ENCODE peak calls at places on chromosome 12, in nine cellular contexts. L is BE2C; B is fibroblast of lung; G is GM12878; D is A673; F is heart left ventricle; W is effector memory CD4-positive, alpha-beta T cell; Y is fibroblast of pulmonary artery; X is mucosa of descending colon. V is an unnamed sample.

GRCh38 chr12:10235761-10236631 is 23.3 kb downstream of the GABARAPL1 start:
- DNase-seq in L (peak), W (peak), F (no peak), X (no peak), B (peak), Y (peak), D (peak), G (no peak), V (no peak)

GRCh38 chr12:71548906-71549305 is 109.3 kb downstream of the LGR5 start:
- DNase-seq in B (no peak), X (no peak), G (no peak), F (no peak), Y (no peak), W (no peak), D (no peak), L (no peak), V (no peak)

GRCh38 chr12:14258468-14258947 is 107.0 kb upstream of the ATF7IP start:
- DNase-seq in Y (no peak), D (no peak), F (no peak), X (no peak), G (no peak), L (peak), B (no peak), W (no peak), V (no peak)

GRCh38 chr12:21818627-21819026 is 44.1 kb upstream of the KCNJ8 start:
- DNase-seq in F (no peak), X (no peak), G (no peak), W (no peak), L (no peak), D (no peak), Y (peak), B (peak), V (peak)

GRCh38 chr12:15074351-15074750 is 101.5 kb downstream of the PDE6H start:
- DNase-seq in G (no peak), D (no peak), W (no peak), F (no peak), X (no peak), B (peak), L (no peak), Y (no peak), V (no peak)

GRCh38 chr12:80432061-80432460 is 12.0 kb upstream of the PTPRQ start:
- DNase-seq in D (no peak), Y (no peak), L (no peak), W (no peak), X (no peak), G (no peak), B (no peak), F (no peak), V (no peak)

GRCh38 chr12:111596985-111597730 is 2.0 kb downstream of the ATXN2 start:
- DNase-seq in L (peak), X (peak), D (peak), G (no peak), B (peak), W (no peak), Y (peak), F (peak), V (no peak)

GRCh38 chr12:91289881-91290280 is 107.3 kb upstream of the DCN start:
- DNase-seq in B (no peak), G (no peak), L (no peak), Y (no peak), W (no peak), F (no peak), D (peak), X (no peak), V (no peak)

GRCh38 chr12:101076940-101077351 is 133.1 kb downstream of the SLC5A8 start:
- DNase-seq in Y (peak), X (no peak), G (no peak), F (no peak), L (no peak), W (no peak), D (peak), B (peak), V (peak)

GRCh38 chr12:93624595-93625294 is 52.3 kb downstream of the SOCS2 start:
- DNase-seq in W (no peak), G (peak), Y (peak), L (no peak), F (no peak), D (peak), X (no peak), B (peak), V (peak)

GRCh38 chr12:38905480-38906351 is at the start of gene CPNE8:
- DNase-seq in Y (peak), G (peak), W (peak), D (peak), B (no peak), X (peak), L (peak), F (peak), V (no peak)

GRCh38 chr12:104573-105081 is 38.1 kb downstream of the IQSEC3 start:
- DNase-seq in X (peak), W (no peak), Y (no peak), B (no peak), L (no peak), G (no peak), F (no peak), D (no peak), V (no peak)

GRCh38 chr12:99810718-99811593 is 163.4 kb downstream of the GARIN6 start:
- DNase-seq in X (no peak), L (peak), Y (peak), F (no peak), D (peak), B (peak), W (no peak), G (no peak), V (no peak)

GRCh38 chr12:67447180-67447579 is 178.0 kb downstream of the CAND1 start:
- DNase-seq in G (no peak), W (no peak), X (no peak), L (no peak), Y (no peak), D (no peak), F (no peak), B (no peak), V (no peak)

GRCh38 chr12:76277480-76277879 is 70.7 kb downstream of the BBS10 start:
- DNase-seq in D (no peak), W (no peak), B (peak), F (no peak), L (no peak), X (no peak), G (no peak), Y (peak), V (peak)

GRCh38 chr12:55470088-55470830 is at the start of gene OR6C70:
- DNase-seq in Y (no peak), W (no peak), X (no peak), L (no peak), G (no peak), B (no peak), D (no peak), F (no peak), V (no peak)

GRCh38 chr12:106907411-106907810 is 48.3 kb upstream of the TMEM263 start:
- DNase-seq in F (no peak), X (no peak), G (no peak), D (no peak), L (no peak), B (no peak), Y (no peak), W (no peak), V (no peak)

GRCh38 chr12:124392271-124392990 is 97.5 kb downstream of the RFLNA start:
- DNase-seq in D (peak), F (peak), L (peak), Y (peak), G (no peak), W (no peak), B (peak), X (peak), V (no peak)

GRCh38 chr12:79897617-79898016 is 37.3 kb downstream of the PPP1R12A start:
- DNase-seq in Y (peak), F (no peak), X (no peak), B (peak), L (no peak), G (no peak), D (peak), W (no peak), V (peak)

GRCh38 chr12:56032006-56032405 is 9.7 kb upstream of the RPS26 start:
- DNase-seq in Y (no peak), F (no peak), L (no peak), W (no peak), B (no peak), D (no peak), X (no peak), G (no peak), V (no peak)

GRCh38 chr12:18868673-18869072 is 130.8 kb downstream of the CAPZA3 start:
- DNase-seq in F (no peak), Y (peak), W (no peak), L (no peak), G (no peak), X (no peak), D (no peak), B (peak), V (no peak)

GRCh38 chr12:101856030-101856429 is 21.4 kb upstream of the DRAM1 start:
- DNase-seq in W (no peak), D (no peak), G (no peak), B (no peak), L (no peak), Y (no peak), X (no peak), F (no peak), V (no peak)

GRCh38 chr12:105948331-105948730 is 190.4 kb downstream of the NUAK1 start:
- DNase-seq in F (no peak), D (no peak), X (no peak), Y (peak), W (no peak), L (no peak), G (no peak), B (peak), V (peak)

GRCh38 chr12:102902093-102902492 is 15.0 kb downstream of the PAH start:
- DNase-seq in L (no peak), X (no peak), D (no peak), B (no peak), G (no peak), F (no peak), Y (no peak), W (no peak), V (no peak)

GRCh38 chr12:52313461-52313860 is 7.7 kb downstream of the KRT83 start:
- DNase-seq in D (no peak), G (no peak), L (no peak), F (no peak), W (no peak), B (no peak), X (no peak), Y (no peak), V (no peak)

GRCh38 chr12:132508860-132509732 is 19.1 kb downstream of the FBRSL1 start:
- DNase-seq in L (no peak), Y (no peak), G (no peak), D (no peak), B (no peak), F (no peak), X (no peak), W (no peak), V (no peak)

GRCh38 chr12:4026476-4026875 is 153.3 kb upstream of the PARP11 start:
- DNase-seq in L (no peak), B (no peak), Y (no peak), X (no peak), F (no peak), G (no peak), D (no peak), W (no peak), V (no peak)

GRCh38 chr12:65493893-65494205 is 215.4 kb downstream of the MSRB3 start:
- DNase-seq in D (no peak), B (no peak), L (no peak), W (no peak), X (no peak), G (no peak), Y (no peak), F (no peak), V (no peak)

GRCh38 chr12:12606793-12607589 is 4.7 kb upstream of the CREBL2 start:
- DNase-seq in D (no peak), F (no peak), Y (peak), G (peak), L (no peak), X (no peak), W (no peak), B (peak), V (no peak)

GRCh38 chr12:7483343-7483742 is 20.2 kb downstream of the CD163 start:
- DNase-seq in W (no peak), G (no peak), L (no peak), D (no peak), F (no peak), Y (no peak), X (no peak), B (no peak), V (no peak)

GRCh38 chr12:49256274-49256637 is 8.6 kb upstream of the TUBA1C start:
- DNase-seq in Y (no peak), G (no peak), L (no peak), W (no peak), D (no peak), F (no peak), B (no peak), X (no peak), V (no peak)
- H3K4me3 ChIP-seq in Y (no peak), G (no peak), L (no peak), W (no peak), D (no peak), F (no peak), B (no peak), X (no peak), V (no peak)

GRCh38 chr12:6039894-6040601 is 84.4 kb downstream of the VWF start:
- DNase-seq in W (no peak), Y (peak), L (peak), D (peak), F (peak), G (no peak), B (peak), X (no peak), V (no peak)
- H3K4me3 ChIP-seq in W (no peak), Y (no peak), L (no peak), D (no peak), F (no peak), G (no peak), B (no peak), X (no peak), V (no peak)

GRCh38 chr12:29104495-29104894 is 44.6 kb upstream of the FAR2 start:
- DNase-seq in B (no peak), D (no peak), F (no peak), Y (no peak), X (no peak), W (no peak), G (no peak), L (no peak), V (no peak)

GRCh38 chr12:29102739-29103138 is 46.3 kb upstream of the FAR2 start:
- DNase-seq in W (no peak), G (no peak), F (no peak), D (no peak), X (no peak), Y (no peak), B (no peak), L (no peak), V (no peak)

DNA sequence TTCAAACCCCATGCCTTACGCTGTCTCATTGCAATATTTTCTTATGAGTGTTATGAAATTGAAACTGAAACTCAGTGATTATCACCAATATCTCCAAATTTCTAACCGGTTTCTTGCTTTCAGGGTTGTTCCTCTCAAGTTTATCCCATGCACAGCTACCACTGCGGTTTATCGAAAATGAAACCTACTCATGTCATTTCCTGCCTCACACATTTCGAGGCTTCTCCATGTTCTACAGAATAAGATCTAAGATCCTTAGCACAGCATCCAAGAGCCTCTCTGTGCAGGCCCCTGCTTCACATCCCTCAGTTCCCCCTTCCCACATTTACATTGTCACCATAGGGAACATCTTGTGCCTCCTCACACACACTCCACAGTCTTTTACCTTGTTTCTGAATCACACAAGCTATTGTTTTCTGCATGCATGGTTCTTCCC is 45.5 kb upstream of the FAR2 start:
- DNase-seq in X (no peak), W (no peak), B (no peak), Y (no peak), F (no peak), D (no peak), L (no peak), G (peak), V (no peak)
- H3K4me3 ChIP-seq in X (no peak), W (peak), B (no peak), Y (no peak), F (no peak), D (no peak), L (no peak), G (peak), V (no peak)

GRCh38 chr12:130871286-130872178 is at the start of gene RAN:
- DNase-seq in Y (peak), L (peak), D (peak), G (peak), B (peak), X (peak), W (peak), F (peak), V (peak)

GRCh38 chr12:130870442-130871285 is 1.2 kb upstream of the RAN start:
- DNase-seq in X (peak), Y (peak), W (peak), D (peak), L (peak), F (peak), G (peak), B (peak), V (peak)

GRCh38 chr12:130873106-130873795 is 1.4 kb downstream of the RAN start:
- DNase-seq in X (no peak), L (no peak), W (no peak), B (no peak), G (no peak), F (no peak), D (no peak), Y (no peak), V (no peak)

GRCh38 chr12:130872179-130873096 is 572 bp downstream of the RAN start:
- DNase-seq in B (peak), D (peak), L (peak), Y (peak), X (peak), G (no peak), W (peak), F (peak), V (no peak)

GRCh38 chr12:130868412-130868811 is 3.5 kb upstream of the RAN start:
- DNase-seq in Y (no peak), D (no peak), G (no peak), L (no peak), B (no peak), X (no peak), W (no peak), F (no peak), V (no peak)
- H3K4me3 ChIP-seq in Y (no peak), D (no peak), G (no peak), L (no peak), B (no peak), X (no peak), W (no peak), F (no peak), V (no peak)

DNA sequence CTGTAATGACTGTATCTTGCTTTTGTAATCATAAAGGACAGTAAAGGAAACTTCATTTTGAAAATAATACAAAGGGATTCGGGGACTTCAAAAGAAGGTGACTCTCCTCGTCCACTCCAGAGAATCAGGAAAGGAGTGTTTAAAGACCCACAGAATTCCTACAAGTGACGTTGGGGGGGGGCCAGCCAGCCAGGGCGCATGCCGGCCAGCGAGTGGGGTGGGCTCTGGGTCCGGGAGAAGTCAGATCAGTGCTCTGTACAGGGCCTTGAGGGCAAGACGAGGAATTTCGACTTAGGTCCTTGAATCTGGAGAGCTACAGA is 1.0 kb upstream of the CD9 start:
- DNase-seq in X (no peak), L (no peak), Y (no peak), G (no peak), B (no peak), D (no peak), W (no peak), F (no peak), V (no peak)
- H3K4me3 ChIP-seq in X (no peak), L (no peak), Y (no peak), G (no peak), B (no peak), D (no peak), W (no peak), F (peak), V (no peak)

GRCh38 chr12:54006700-54007220 is 2.0 kb upstream of the HOXC8 start:
- DNase-seq in W (no peak), X (peak), D (no peak), Y (no peak), L (no peak), F (no peak), B (no peak), G (no peak), V (no peak)
- H3K4me3 ChIP-seq in W (no peak), X (no peak), D (no peak), Y (no peak), L (no peak), F (peak), B (no peak), G (no peak), V (no peak)

GRCh38 chr12:113184900-113185179 is 438 bp downstream of the DDX54 start:
- DNase-seq in F (peak), X (peak), L (peak), Y (peak), D (peak), G (peak), W (peak), B (peak), V (peak)

GRCh38 chr12:113185180-113186032 is at the start of the genes DDX54 and RITA1:
- DNase-seq in B (peak), D (peak), L (peak), G (no peak), X (peak), F (peak), Y (peak), W (peak), V (no peak)

GRCh38 chr12:113187588-113187987 is 2.1 kb downstream of the RITA1 start:
- DNase-seq in B (no peak), X (no peak), L (no peak), F (no peak), D (no peak), Y (no peak), W (no peak), G (no peak), V (no peak)

GRCh38 chr12:113186033-113186365 is 478 bp downstream of the RITA1 start:
- DNase-seq in F (no peak), X (no peak), L (no peak), B (peak), W (no peak), Y (peak), G (no peak), D (peak), V (no peak)

DNA sequence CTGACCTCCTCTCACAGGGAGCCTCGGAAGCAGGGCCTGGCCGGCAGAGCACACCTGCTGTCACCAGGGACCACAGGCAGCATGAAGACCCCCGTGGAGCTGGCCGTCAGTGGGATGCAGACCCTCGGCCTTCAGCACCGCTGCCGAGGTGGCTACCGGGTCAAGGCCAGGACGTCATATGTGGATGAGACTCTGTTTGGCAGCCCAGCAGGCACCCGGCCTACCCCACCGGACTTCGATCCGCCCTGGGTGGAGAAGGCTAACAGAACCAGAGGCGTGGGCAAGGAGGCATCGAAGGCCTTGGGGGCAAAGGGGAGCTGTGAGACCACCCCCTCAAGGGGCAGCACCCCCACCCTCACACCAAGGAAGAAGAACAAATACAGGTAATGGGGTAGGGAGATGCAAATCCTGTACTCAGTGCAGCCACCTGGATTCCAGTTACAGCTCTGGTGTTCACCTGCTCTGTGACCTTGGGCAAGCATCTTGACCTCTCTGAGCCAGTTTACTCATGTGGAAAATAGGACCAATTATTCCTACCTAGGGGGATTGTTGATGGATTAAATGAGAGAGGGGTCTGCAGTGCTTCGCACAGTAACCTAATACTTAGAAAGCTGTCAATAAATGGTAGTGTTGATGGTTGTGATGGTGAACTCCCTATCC is 1.3 kb downstream of the RITA1 start:
- DNase-seq in F (no peak), W (no peak), X (peak), D (no peak), L (no peak), Y (no peak), G (no peak), B (no peak), V (no peak)
- H3K4me3 ChIP-seq in F (peak), W (no peak), X (no peak), D (peak), L (peak), Y (peak), G (peak), B (peak), V (peak)